ENCODE peak calls at places on chromosomes 6 and 20, in four cellular contexts. One of them, this sample, is unnamed. For H3K36me3, the result is how much of the 10 kb centered on the place peaks cover.

GRCh38 chr20:57199656-57200405 is 66.6 kb downstream of the BMP7 start:
- DNase-seq in MM.1S: no peak
- DNase-seq in fibroblast of lung: no peak
- DNase-seq in mesendoderm: no peak
- DNase-seq in this sample: no peak

GRCh38 chr20:37526238-37526838 is 1.3 kb downstream of the BLCAP start:
- DNase-seq in fibroblast of lung: peak
- DNase-seq in mesendoderm: peak
- DNase-seq in MM.1S: no peak
- DNase-seq in this sample: no peak

GRCh38 chr20:63219866-63220521 is 4.1 kb upstream of the YTHDF1 start:
- DNase-seq in fibroblast of lung: no peak
- DNase-seq in mesendoderm: no peak
- DNase-seq in MM.1S: no peak
- DNase-seq in this sample: no peak

GRCh38 chr6:107832146-107833056 is 8.3 kb upstream of the SCML4 start:
- DNase-seq in mesendoderm: no peak
- DNase-seq in fibroblast of lung: no peak
- DNase-seq in MM.1S: no peak
- DNase-seq in this sample: no peak

GRCh38 chr6:170423814-170424633 is 117.5 kb downstream of the FAM120B start:
- DNase-seq in fibroblast of lung: peak
- DNase-seq in MM.1S: no peak
- DNase-seq in mesendoderm: no peak
- DNase-seq in this sample: no peak

GRCh38 chr6:110398778-110399177 is 16.6 kb downstream of the DDO start:
- DNase-seq in MM.1S: no peak
- DNase-seq in mesendoderm: no peak
- DNase-seq in fibroblast of lung: no peak
- DNase-seq in this sample: no peak

GRCh38 chr20:49471397-49471796 is 11.1 kb downstream of the KCNB1 start:
- DNase-seq in MM.1S: no peak
- DNase-seq in fibroblast of lung: no peak
- DNase-seq in mesendoderm: peak
- DNase-seq in this sample: no peak

GRCh38 chr6:38234934-38235678 is 404.6 kb downstream of the BTBD9 start:
- DNase-seq in fibroblast of lung: no peak
- DNase-seq in MM.1S: no peak
- DNase-seq in mesendoderm: no peak
- DNase-seq in this sample: no peak

GRCh38 chr6:114080891-114081510 is 110.1 kb upstream of the HDAC2 start:
- DNase-seq in MM.1S: no peak
- DNase-seq in mesendoderm: no peak
- DNase-seq in fibroblast of lung: no peak
- DNase-seq in this sample: no peak

GRCh38 chr20:572752-573151 is 29.2 kb upstream of the CSNK2A1 start:
- DNase-seq in mesendoderm: no peak
- DNase-seq in fibroblast of lung: no peak
- DNase-seq in MM.1S: no peak
- DNase-seq in this sample: no peak

GRCh38 chr20:37925265-37926165 is 22.6 kb downstream of the VSTM2L start:
- DNase-seq in MM.1S: no peak
- DNase-seq in fibroblast of lung: no peak
- DNase-seq in mesendoderm: no peak
- DNase-seq in this sample: no peak

GRCh38 chr20:24873015-24873620 is 76.0 kb upstream of the CST7 start:
- DNase-seq in mesendoderm: no peak
- DNase-seq in fibroblast of lung: no peak
- DNase-seq in MM.1S: no peak
- DNase-seq in this sample: no peak

GRCh38 chr6:48429021-48429420 is 318.0 kb upstream of the PTCHD4 start:
- DNase-seq in MM.1S: no peak
- DNase-seq in mesendoderm: no peak
- DNase-seq in fibroblast of lung: peak
- DNase-seq in this sample: no peak

GRCh38 chr20:61736751-61737310 is 328.9 kb downstream of the TAF4 start:
- DNase-seq in fibroblast of lung: no peak
- DNase-seq in MM.1S: no peak
- DNase-seq in mesendoderm: no peak
- DNase-seq in this sample: no peak

GRCh38 chr6:148389086-148389485 is 46.4 kb downstream of the SASH1 start:
- DNase-seq in fibroblast of lung: no peak
- DNase-seq in mesendoderm: no peak
- DNase-seq in MM.1S: no peak
- DNase-seq in this sample: no peak

GRCh38 chr20:1463971-1464570 is 2.6 kb downstream of the NSFL1C start:
- DNase-seq in mesendoderm: no peak
- DNase-seq in MM.1S: no peak
- DNase-seq in fibroblast of lung: peak
- DNase-seq in this sample: no peak

GRCh38 chr6:160348552-160349441 is 619 bp downstream of the SLC22A3 start:
- DNase-seq in fibroblast of lung: peak
- DNase-seq in MM.1S: no peak
- DNase-seq in mesendoderm: peak
- DNase-seq in this sample: no peak

GRCh38 chr6:90472716-90473115 is 114.2 kb downstream of the MAP3K7 start:
- DNase-seq in fibroblast of lung: no peak
- DNase-seq in mesendoderm: no peak
- DNase-seq in MM.1S: peak
- DNase-seq in this sample: peak

GRCh38 chr20:5749512-5750490 is at the start of gene SHLD1:
- DNase-seq in mesendoderm: peak
- DNase-seq in MM.1S: peak
- DNase-seq in fibroblast of lung: peak
- DNase-seq in this sample: peak

GRCh38 chr6:1024587-1024986 is 287.3 kb upstream of the FOXQ1 start:
- DNase-seq in mesendoderm: peak
- DNase-seq in fibroblast of lung: peak
- DNase-seq in MM.1S: no peak
- DNase-seq in this sample: no peak

GRCh38 chr20:52219441-52219840 is 27.9 kb upstream of the ZFP64 start:
- DNase-seq in fibroblast of lung: no peak
- DNase-seq in mesendoderm: peak
- DNase-seq in MM.1S: peak
- DNase-seq in this sample: no peak

GRCh38 chr6:47162793-47163192 is 120.7 kb upstream of the ADGRF1 start:
- DNase-seq in MM.1S: no peak
- DNase-seq in fibroblast of lung: no peak
- DNase-seq in mesendoderm: no peak
- DNase-seq in this sample: no peak

GRCh38 chr6:44489912-44490604 is 102.6 kb downstream of the CDC5L start:
- DNase-seq in mesendoderm: no peak
- DNase-seq in fibroblast of lung: peak
- DNase-seq in MM.1S: no peak
- DNase-seq in this sample: no peak

GRCh38 chr6:89985744-89986493 is 91.7 kb downstream of the GJA10 start:
- DNase-seq in fibroblast of lung: peak
- DNase-seq in mesendoderm: no peak
- DNase-seq in MM.1S: no peak
- DNase-seq in this sample: no peak

GRCh38 chr6:146041282-146041681 is 12.4 kb downstream of the GRM1 start:
- DNase-seq in mesendoderm: peak
- DNase-seq in fibroblast of lung: peak
- DNase-seq in MM.1S: peak
- DNase-seq in this sample: no peak

GRCh38 chr20:64115171-64115911 is 8.0 kb upstream of the NPBWR2 start:
- DNase-seq in mesendoderm: no peak
- DNase-seq in fibroblast of lung: no peak
- DNase-seq in MM.1S: no peak
- DNase-seq in this sample: no peak

GRCh38 chr20:53611449-53611894 is 17.8 kb upstream of the ZNF217 start:
- DNase-seq in mesendoderm: peak
- DNase-seq in fibroblast of lung: peak
- DNase-seq in MM.1S: peak
- DNase-seq in this sample: peak

GRCh38 chr6:145028144-145028818 is 707.0 kb downstream of the EPM2A start:
- DNase-seq in mesendoderm: peak
- DNase-seq in fibroblast of lung: no peak
- DNase-seq in MM.1S: peak
- DNase-seq in this sample: peak

DNA sequence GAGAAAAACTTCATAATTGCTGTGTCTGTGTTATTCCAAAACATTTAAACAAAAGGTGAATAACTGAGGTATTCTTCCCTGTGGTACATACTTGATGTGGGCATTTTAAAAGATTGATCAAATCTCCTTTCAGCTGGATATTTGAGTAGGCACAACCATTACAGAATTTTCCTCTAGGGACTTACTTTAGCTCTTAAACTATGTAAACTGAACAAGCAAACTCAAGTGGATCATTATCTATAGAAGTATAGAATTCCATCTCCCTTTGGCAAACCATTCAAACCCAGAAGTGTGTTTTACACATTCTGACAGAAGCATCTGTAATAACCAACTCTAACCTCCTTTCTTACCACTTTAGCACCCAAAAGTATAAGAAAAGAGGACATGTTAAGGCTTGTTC is 241.4 kb downstream of the ESR1 start:
- DNase-seq in fibroblast of lung: no peak
- DNase-seq in mesendoderm: no peak
- DNase-seq in MM.1S: no peak
- DNase-seq in this sample: no peak
- H3K4me2 ChIP-seq in fibroblast of lung: no peak
- H3K4me2 ChIP-seq in mesendoderm: no peak
- H3K4me2 ChIP-seq in MM.1S: no peak
- H3K4me2 ChIP-seq in this sample: no peak

GRCh38 chr20:35546127-35546526 is 4.2 kb downstream of the ERGIC3 start:
- DNase-seq in MM.1S: no peak
- DNase-seq in mesendoderm: no peak
- DNase-seq in fibroblast of lung: no peak
- DNase-seq in this sample: no peak
- H3K36me3 ChIP-seq in MM.1S: under half
- H3K36me3 ChIP-seq in mesendoderm: under half
- H3K36me3 ChIP-seq in fibroblast of lung: under half
- H3K36me3 ChIP-seq in this sample: half or more

GRCh38 chr6:13697857-13698256 is 13.8 kb downstream of the RANBP9 start:
- DNase-seq in MM.1S: no peak
- DNase-seq in fibroblast of lung: no peak
- DNase-seq in mesendoderm: no peak
- DNase-seq in this sample: no peak

GRCh38 chr6:13698715-13699114 is 12.9 kb downstream of the RANBP9 start:
- DNase-seq in fibroblast of lung: no peak
- DNase-seq in mesendoderm: peak
- DNase-seq in MM.1S: no peak
- DNase-seq in this sample: no peak

GRCh38 chr6:13695217-13695616 is 16.4 kb downstream of the RANBP9 start:
- DNase-seq in MM.1S: peak
- DNase-seq in mesendoderm: no peak
- DNase-seq in fibroblast of lung: peak
- DNase-seq in this sample: no peak

GRCh38 chr6:13696226-13696625 is 15.4 kb downstream of the RANBP9 start:
- DNase-seq in mesendoderm: no peak
- DNase-seq in MM.1S: no peak
- DNase-seq in fibroblast of lung: peak
- DNase-seq in this sample: no peak

GRCh38 chr6:13694562-13694961 is 17.1 kb downstream of the RANBP9 start:
- DNase-seq in MM.1S: no peak
- DNase-seq in mesendoderm: no peak
- DNase-seq in fibroblast of lung: peak
- DNase-seq in this sample: no peak
- H3K4me2 ChIP-seq in MM.1S: peak
- H3K4me2 ChIP-seq in mesendoderm: no peak
- H3K4me2 ChIP-seq in fibroblast of lung: no peak
- H3K4me2 ChIP-seq in this sample: no peak

DNA sequence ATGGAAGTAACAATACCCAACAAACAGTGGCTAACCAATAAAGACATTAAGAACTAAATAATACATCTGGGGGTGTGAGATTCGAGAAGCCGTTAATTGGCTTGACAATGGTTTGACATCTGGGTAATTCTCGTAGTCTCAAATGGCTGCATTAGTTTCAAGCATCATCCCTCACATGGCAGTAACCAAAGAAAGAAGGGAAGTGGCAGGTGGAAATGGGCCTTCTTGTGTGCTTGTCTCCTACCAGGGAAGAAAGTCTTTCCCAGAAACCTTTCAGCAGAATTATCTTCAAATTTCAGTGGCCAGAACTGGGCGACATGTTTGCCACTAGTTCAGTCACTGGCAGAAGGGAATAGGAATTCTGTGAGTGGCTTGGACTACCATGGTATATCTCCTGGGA is 10.4 kb downstream of the STK4 start:
- DNase-seq in MM.1S: no peak
- DNase-seq in mesendoderm: no peak
- DNase-seq in fibroblast of lung: no peak
- DNase-seq in this sample: no peak
- H3K36me3 ChIP-seq in MM.1S: under half
- H3K36me3 ChIP-seq in mesendoderm: under half
- H3K36me3 ChIP-seq in fibroblast of lung: under half
- H3K36me3 ChIP-seq in this sample: half or more